ENCODE peak calls at places on chromosomes 5 and 9, in ten cellular contexts. I, C, Q, H, U, R, W, G, N and J are unnamed samples.

GRCh38 chr5:81554647-81555046 is 160.7 kb upstream of the ACOT12 start:
- DNase-seq in I (no peak), C (no peak), Q (no peak), H (no peak), U (no peak), R (no peak), W (no peak), G (no peak), N (no peak), J (no peak)

GRCh38 chr5:82862247-82862646 is 214.9 kb downstream of the TMEM167A start:
- DNase-seq in I (no peak), C (no peak), Q (no peak), H (no peak), U (no peak), R (no peak), W (no peak), G (no peak), N (no peak), J (no peak)

GRCh38 chr9:33348998-33349397 is 53.4 kb downstream of the AQP7 start:
- DNase-seq in I (no peak), C (no peak), Q (no peak), H (no peak), U (no peak), R (no peak), W (no peak), G (no peak), N (no peak), J (no peak)

GRCh38 chr9:98793031-98793430 is 3.3 kb downstream of the ANKS6 start:
- DNase-seq in I (no peak), C (no peak), Q (no peak), H (no peak), U (no peak), R (no peak), W (no peak), G (no peak), N (no peak), J (peak)

GRCh38 chr5:89396262-89396975 is 513.4 kb upstream of the MEF2C start:
- DNase-seq in I (no peak), C (no peak), Q (peak), H (no peak), U (no peak), R (peak), W (no peak), G (peak), N (peak), J (no peak)

GRCh38 chr9:34380034-34380510 is 3.4 kb upstream of the MYORG start:
- DNase-seq in I (no peak), C (no peak), Q (no peak), H (no peak), U (no peak), R (peak), W (no peak), G (no peak), N (no peak), J (peak)

GRCh38 chr9:130302785-130303612 is 37.4 kb downstream of the HMCN2 start:
- DNase-seq in I (no peak), C (peak), Q (no peak), H (no peak), U (no peak), R (no peak), W (no peak), G (no peak), N (no peak), J (no peak)

GRCh38 chr5:31393126-31393525 is 138.8 kb downstream of the DROSHA start:
- DNase-seq in I (no peak), C (no peak), Q (no peak), H (no peak), U (no peak), R (no peak), W (no peak), G (no peak), N (no peak), J (no peak)

GRCh38 chr9:6842584-6842947 is 84.8 kb downstream of the KDM4C start:
- DNase-seq in I (no peak), C (no peak), Q (peak), H (no peak), U (no peak), R (no peak), W (no peak), G (no peak), N (no peak), J (no peak)

GRCh38 chr9:37107701-37108100 is 12.7 kb upstream of the ZCCHC7 start:
- DNase-seq in I (no peak), C (no peak), Q (no peak), H (no peak), U (no peak), R (no peak), W (no peak), G (no peak), N (no peak), J (no peak)

GRCh38 chr9:79584655-79584982 is 12.9 kb downstream of the TLE4 start:
- DNase-seq in I (no peak), C (no peak), Q (no peak), H (no peak), U (no peak), R (no peak), W (no peak), G (no peak), N (no peak), J (no peak)

GRCh38 chr5:147913786-147914185 is 7.4 kb upstream of the C5orf46 start:
- DNase-seq in I (no peak), C (no peak), Q (peak), H (no peak), U (no peak), R (no peak), W (no peak), G (no peak), N (no peak), J (no peak)

GRCh38 chr5:164360589-164360988 is 855.2 kb downstream of the MAT2B start:
- DNase-seq in I (no peak), C (no peak), Q (no peak), H (no peak), U (no peak), R (no peak), W (no peak), G (no peak), N (no peak), J (no peak)

GRCh38 chr5:175478384-175479124 is at the start of gene SFXN1:
- DNase-seq in I (peak), C (peak), Q (peak), H (peak), U (peak), R (peak), W (peak), G (peak), N (peak), J (peak)

GRCh38 chr5:98593418-98593817 is 180.0 kb upstream of the RGMB start:
- DNase-seq in I (no peak), C (no peak), Q (peak), H (no peak), U (no peak), R (no peak), W (no peak), G (no peak), N (no peak), J (no peak)

GRCh38 chr5:140262221-140262620 is 40.7 kb downstream of the PFDN1 start:
- DNase-seq in I (no peak), C (no peak), Q (no peak), H (no peak), U (no peak), R (no peak), W (no peak), G (no peak), N (no peak), J (no peak)

GRCh38 chr5:52811067-52811749 is 23.5 kb downstream of the ITGA1 start:
- DNase-seq in I (no peak), C (no peak), Q (no peak), H (no peak), U (no peak), R (peak), W (no peak), G (no peak), N (no peak), J (no peak)

GRCh38 chr5:172772112-172772906 is 1.3 kb upstream of the DUSP1 start:
- DNase-seq in I (peak), C (peak), Q (peak), H (peak), U (peak), R (peak), W (no peak), G (peak), N (peak), J (peak)

DNA sequence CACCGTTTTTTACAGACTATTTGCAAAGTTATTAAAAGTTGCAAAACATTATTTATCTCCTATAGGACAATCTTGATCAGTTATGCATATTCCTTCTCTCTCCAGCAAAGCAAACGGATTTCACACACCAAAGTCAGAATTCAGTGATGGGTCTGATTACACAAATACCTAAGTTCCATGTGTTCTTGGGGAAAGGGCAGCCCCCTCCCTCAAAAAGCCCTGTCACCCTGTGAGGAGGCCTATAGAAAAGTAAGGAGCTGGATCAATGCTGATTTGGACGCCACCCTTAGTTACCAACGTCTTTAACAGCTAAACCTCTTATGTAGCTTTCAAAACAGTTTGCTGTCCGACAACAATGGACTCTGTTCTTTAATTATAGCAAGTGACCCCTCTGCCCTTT is 6.4 kb downstream of the ZNF608 start:
- DNase-seq in I (no peak), C (no peak), Q (no peak), H (no peak), U (no peak), R (no peak), W (no peak), G (no peak), N (no peak), J (no peak)
- H3K4me3 ChIP-seq in I (no peak), C (no peak), Q (no peak), H (no peak), U (no peak), R (no peak), W (no peak), G (peak), N (no peak), J (no peak)

GRCh38 chr9:21440139-21440538 is at the start of gene IFNA1:
- DNase-seq in I (no peak), C (no peak), Q (no peak), H (no peak), U (no peak), R (no peak), W (no peak), G (no peak), N (no peak), J (no peak)

GRCh38 chr9:21432640-21433425 is 7.4 kb upstream of the IFNA1 start:
- DNase-seq in I (no peak), C (no peak), Q (no peak), H (no peak), U (no peak), R (no peak), W (no peak), G (no peak), N (no peak), J (no peak)

GRCh38 chr9:21434202-21435014 is 5.8 kb upstream of the IFNA1 start:
- DNase-seq in I (peak), C (no peak), Q (peak), H (no peak), U (peak), R (peak), W (peak), G (no peak), N (peak), J (no peak)
- TF ChIP-seq CTCF in I (peak), C (peak), Q (peak), H (no peak), U (peak), R (no peak), W (peak), G (no peak), N (peak), J (no peak)

GRCh38 chr5:160421625-160422258 is at the start of gene PTTG1:
- DNase-seq in I (peak), C (peak), Q (peak), H (peak), U (peak), R (peak), W (peak), G (peak), N (peak), J (peak)

GRCh38 chr5:160419458-160420330 is 813 bp upstream of the SLU7 start:
- DNase-seq in I (no peak), C (no peak), Q (no peak), H (no peak), U (no peak), R (no peak), W (no peak), G (no peak), N (no peak), J (no peak)

GRCh38 chr5:160420331-160420610 is 1.4 kb upstream of the PTTG1 start:
- DNase-seq in I (no peak), C (no peak), Q (no peak), H (no peak), U (no peak), R (no peak), W (no peak), G (no peak), N (no peak), J (no peak)

GRCh38 chr5:160423025-160423554 is 1.4 kb downstream of the PTTG1 start:
- DNase-seq in I (no peak), C (no peak), Q (no peak), H (no peak), U (no peak), R (no peak), W (no peak), G (no peak), N (no peak), J (no peak)

GRCh38 chr5:160418561-160419457 is at the start of gene SLU7:
- DNase-seq in I (peak), C (peak), Q (peak), H (peak), U (peak), R (peak), W (peak), G (peak), N (peak), J (peak)
- TF ChIP-seq POLR2A in I (no peak), C (peak), Q (no peak), H (peak), U (peak), R (peak), W (peak), G (peak), N (peak), J (no peak)

DNA sequence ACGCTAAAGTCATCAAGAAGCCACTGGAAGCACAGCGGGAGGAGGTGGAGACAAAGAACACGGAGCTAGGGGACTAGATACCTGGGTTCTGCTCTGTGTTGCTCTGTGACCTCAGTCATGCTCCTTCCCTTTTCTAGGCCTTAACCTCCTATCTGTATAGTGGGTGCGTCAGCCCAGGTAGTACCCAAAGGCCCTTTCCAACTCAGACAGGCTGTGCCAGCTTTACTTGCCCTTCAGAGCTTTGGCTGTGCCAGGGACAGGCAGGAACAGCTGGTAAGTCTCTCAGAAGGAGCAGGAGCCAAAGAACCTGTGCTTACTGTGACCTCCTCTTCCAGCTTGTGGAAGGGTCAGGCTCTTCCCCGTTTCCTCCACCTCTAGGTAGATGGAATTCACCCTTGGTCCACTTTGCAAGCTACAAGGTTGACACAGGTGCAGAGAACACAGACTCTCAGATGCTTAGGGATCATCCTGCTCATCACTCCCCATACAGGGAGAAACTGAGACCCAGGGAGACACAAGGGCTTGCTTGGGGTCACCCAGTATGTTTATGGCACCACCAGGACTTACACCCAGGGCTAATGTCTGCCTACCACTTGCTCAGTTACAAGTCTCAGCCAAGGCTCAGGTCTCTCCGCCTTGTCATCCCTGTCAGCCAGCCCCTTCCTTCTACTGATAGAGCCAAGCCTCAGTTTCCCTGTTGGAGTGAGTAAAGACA is 1.7 kb downstream of the CCDC69 start:
- DNase-seq in I (no peak), C (no peak), Q (no peak), H (no peak), U (peak), R (no peak), W (no peak), G (peak), N (no peak), J (no peak)
- H3K4me3 ChIP-seq in I (peak), C (peak), Q (no peak), H (peak), U (no peak), R (no peak), W (no peak), G (peak), N (peak), J (no peak)